ENCODE peak calls at places on chromosomes 11 and 22, in six cellular contexts. I is chondrocyte; W is lung microvascular endothelial cell; J is NCI-H1417; V is activated naive CD4-positive, alpha-beta T cell; N is neural progenitor cell. Q is an unnamed sample.

GRCh38 chr11:105181100-105181499 is 41.5 kb upstream of the CARD18 start:
- DNase-seq in I (no peak), W (peak), J (no peak), V (no peak), N (no peak), Q (no peak)

GRCh38 chr22:38221908-38222796 is 20.4 kb downstream of the MAFF start:
- DNase-seq in I (no peak), W (no peak), J (no peak), V (no peak), N (peak), Q (no peak)

GRCh38 chr22:43174941-43175531 is 11.9 kb downstream of the TTLL12 start:
- DNase-seq in I (peak), W (no peak), J (no peak), V (no peak), N (no peak), Q (no peak)

GRCh38 chr11:130451261-130452019 is 3.0 kb downstream of the ADAMTS15 start:
- DNase-seq in I (no peak), W (no peak), J (no peak), V (no peak), N (no peak), Q (peak)

GRCh38 chr11:122578168-122578825 is 77.2 kb upstream of the UBASH3B start:
- DNase-seq in I (no peak), W (no peak), J (no peak), V (no peak), N (no peak), Q (no peak)

GRCh38 chr11:57637626-57638004 is 12.1 kb downstream of the YPEL4 start:
- DNase-seq in I (no peak), W (no peak), J (no peak), V (no peak), N (peak), Q (no peak)

GRCh38 chr22:20221421-20222340 is 46.4 kb downstream of the RTN4R start:
- DNase-seq in I (no peak), W (no peak), J (peak), V (no peak), N (no peak), Q (no peak)

GRCh38 chr11:114358711-114359110 is 41.6 kb downstream of the C11orf71 start:
- DNase-seq in I (no peak), W (peak), J (no peak), V (no peak), N (no peak), Q (peak)

GRCh38 chr22:31122532-31123291 is at the start of gene INPP5J:
- DNase-seq in I (peak), W (peak), J (peak), V (no peak), N (peak), Q (peak)

GRCh38 chr22:45105281-45105700 is 58.4 kb upstream of the NUP50 start:
- DNase-seq in I (no peak), W (no peak), J (peak), V (no peak), N (no peak), Q (no peak)

GRCh38 chr11:35126000-35126878 is 12.7 kb upstream of the CD44 start:
- DNase-seq in I (no peak), W (peak), J (no peak), V (no peak), N (no peak), Q (no peak)

GRCh38 chr11:1487851-1488574 is 1.4 kb upstream of the MOB2 start:
- DNase-seq in I (peak), W (no peak), J (no peak), V (no peak), N (no peak), Q (no peak)

GRCh38 chr11:80980221-80980620 is 1539.4 kb upstream of the TENM4 start:
- DNase-seq in I (no peak), W (no peak), J (no peak), V (no peak), N (no peak), Q (no peak)

GRCh38 chr22:37887610-37888378 is 18.3 kb upstream of the MICALL1 start:
- DNase-seq in I (no peak), W (peak), J (no peak), V (no peak), N (peak), Q (peak)

GRCh38 chr11:114377612-114378267 is 22.6 kb downstream of the C11orf71 start:
- DNase-seq in I (no peak), W (peak), J (no peak), V (no peak), N (no peak), Q (peak)

GRCh38 chr22:19887251-19887985 is 32.7 kb upstream of the GNB1L start:
- DNase-seq in I (peak), W (no peak), J (peak), V (no peak), N (no peak), Q (no peak)

GRCh38 chr11:60265373-60266214 is 14.9 kb upstream of the MS4A4A start:
- DNase-seq in I (no peak), W (peak), J (peak), V (no peak), N (peak), Q (peak)

GRCh38 chr11:19519344-19519743 is 193.3 kb upstream of the NAV2 start:
- DNase-seq in I (no peak), W (no peak), J (peak), V (no peak), N (no peak), Q (no peak)

GRCh38 chr11:17735823-17736772 is 1.5 kb downstream of the KCNC1 start:
- DNase-seq in I (no peak), W (no peak), J (peak), V (no peak), N (peak), Q (no peak)

GRCh38 chr11:17439316-17439782 is 37.3 kb downstream of the ABCC8 start:
- DNase-seq in I (no peak), W (no peak), J (peak), V (no peak), N (no peak), Q (no peak)

GRCh38 chr11:44872556-44872955 is 78.1 kb downstream of the TP53I11 start:
- DNase-seq in I (no peak), W (no peak), J (no peak), V (no peak), N (no peak), Q (no peak)

GRCh38 chr11:39990413-39990812 is 1469.0 kb downstream of the LRRC4C start:
- DNase-seq in I (no peak), W (no peak), J (no peak), V (no peak), N (no peak), Q (no peak)

GRCh38 chr22:48918585-48919186 is 909.0 kb downstream of the BRD1 start:
- DNase-seq in I (no peak), W (no peak), J (no peak), V (no peak), N (peak), Q (no peak)

Q was measured in ACHN.